ENCODE peak calls at places on chromosome 4, in five cellular contexts. One of them, this sample, is unnamed.

GRCh38 chr4:145531193-145531592 is 49.5 kb downstream of the SMAD1 start:
- DNase-seq in activated CD8-positive, alpha-beta memory T cell treated with anti-CD3 and anti-CD28 coated beads for 48 hours: no peak
- DNase-seq in progenitor cell of endocrine pancreas: no peak
- DNase-seq in ascending aorta: no peak
- DNase-seq in HFFc6: no peak
- DNase-seq in this sample: no peak

GRCh38 chr4:63526251-63526650 is 883.0 kb downstream of the TECRL start:
- DNase-seq in activated CD8-positive, alpha-beta memory T cell treated with anti-CD3 and anti-CD28 coated beads for 48 hours: no peak
- DNase-seq in progenitor cell of endocrine pancreas: no peak
- DNase-seq in ascending aorta: no peak
- DNase-seq in HFFc6: no peak
- DNase-seq in this sample: no peak

GRCh38 chr4:137278431-137278830 is 253.9 kb downstream of the PCDH18 start:
- DNase-seq in activated CD8-positive, alpha-beta memory T cell treated with anti-CD3 and anti-CD28 coated beads for 48 hours: no peak
- DNase-seq in progenitor cell of endocrine pancreas: no peak
- DNase-seq in ascending aorta: no peak
- DNase-seq in HFFc6: no peak
- DNase-seq in this sample: no peak

GRCh38 chr4:8317474-8317873 is 47.9 kb downstream of the HTRA3 start:
- DNase-seq in activated CD8-positive, alpha-beta memory T cell treated with anti-CD3 and anti-CD28 coated beads for 48 hours: no peak
- DNase-seq in progenitor cell of endocrine pancreas: no peak
- DNase-seq in ascending aorta: no peak
- DNase-seq in HFFc6: no peak
- DNase-seq in this sample: no peak

GRCh38 chr4:74088396-74088795 is 10.6 kb downstream of the CXCL2 start:
- DNase-seq in activated CD8-positive, alpha-beta memory T cell treated with anti-CD3 and anti-CD28 coated beads for 48 hours: no peak
- DNase-seq in progenitor cell of endocrine pancreas: no peak
- DNase-seq in ascending aorta: no peak
- DNase-seq in HFFc6: no peak
- DNase-seq in this sample: no peak

GRCh38 chr4:143531368-143531767 is 17.9 kb downstream of the SMARCA5 start:
- DNase-seq in activated CD8-positive, alpha-beta memory T cell treated with anti-CD3 and anti-CD28 coated beads for 48 hours: no peak
- DNase-seq in progenitor cell of endocrine pancreas: no peak
- DNase-seq in ascending aorta: no peak
- DNase-seq in HFFc6: no peak
- DNase-seq in this sample: no peak

GRCh38 chr4:98919996-98920395 is 8.9 kb downstream of the EIF4E start:
- DNase-seq in activated CD8-positive, alpha-beta memory T cell treated with anti-CD3 and anti-CD28 coated beads for 48 hours: no peak
- DNase-seq in progenitor cell of endocrine pancreas: no peak
- DNase-seq in ascending aorta: no peak
- DNase-seq in HFFc6: peak; percentile 28
- DNase-seq in this sample: no peak

GRCh38 chr4:2402053-2402452 is 16.4 kb downstream of the ZFYVE28 start:
- DNase-seq in activated CD8-positive, alpha-beta memory T cell treated with anti-CD3 and anti-CD28 coated beads for 48 hours: no peak
- DNase-seq in progenitor cell of endocrine pancreas: peak; percentile 46
- DNase-seq in ascending aorta: no peak
- DNase-seq in HFFc6: peak; percentile 24
- DNase-seq in this sample: no peak

GRCh38 chr4:69881173-69881773 is 21.3 kb upstream of the SULT1E1 start:
- DNase-seq in activated CD8-positive, alpha-beta memory T cell treated with anti-CD3 and anti-CD28 coated beads for 48 hours: no peak
- DNase-seq in progenitor cell of endocrine pancreas: no peak
- DNase-seq in ascending aorta: no peak
- DNase-seq in HFFc6: no peak
- DNase-seq in this sample: no peak

GRCh38 chr4:71614626-71615025 is 169.3 kb downstream of the GC start:
- DNase-seq in activated CD8-positive, alpha-beta memory T cell treated with anti-CD3 and anti-CD28 coated beads for 48 hours: no peak
- DNase-seq in progenitor cell of endocrine pancreas: no peak
- DNase-seq in ascending aorta: no peak
- DNase-seq in HFFc6: no peak
- DNase-seq in this sample: no peak

GRCh38 chr4:187558391-187558790 is 437.2 kb upstream of the ZFP42 start:
- DNase-seq in activated CD8-positive, alpha-beta memory T cell treated with anti-CD3 and anti-CD28 coated beads for 48 hours: no peak
- DNase-seq in progenitor cell of endocrine pancreas: no peak
- DNase-seq in ascending aorta: no peak
- DNase-seq in HFFc6: no peak
- DNase-seq in this sample: no peak

GRCh38 chr4:5256416-5256815 is 205.1 kb downstream of the STK32B start:
- DNase-seq in activated CD8-positive, alpha-beta memory T cell treated with anti-CD3 and anti-CD28 coated beads for 48 hours: no peak
- DNase-seq in progenitor cell of endocrine pancreas: no peak
- DNase-seq in ascending aorta: no peak
- DNase-seq in HFFc6: no peak
- DNase-seq in this sample: no peak

GRCh38 chr4:117577686-117578085 is 456.6 kb upstream of the NDST3 start:
- DNase-seq in activated CD8-positive, alpha-beta memory T cell treated with anti-CD3 and anti-CD28 coated beads for 48 hours: no peak
- DNase-seq in progenitor cell of endocrine pancreas: no peak
- DNase-seq in ascending aorta: no peak
- DNase-seq in HFFc6: no peak
- DNase-seq in this sample: no peak

GRCh38 chr4:42282081-42282901 is 115.0 kb upstream of the SHISA3 start:
- DNase-seq in activated CD8-positive, alpha-beta memory T cell treated with anti-CD3 and anti-CD28 coated beads for 48 hours: no peak
- DNase-seq in progenitor cell of endocrine pancreas: peak; percentile 31
- DNase-seq in ascending aorta: no peak
- DNase-seq in HFFc6: peak; percentile 40
- DNase-seq in this sample: no peak

GRCh38 chr4:61204353-61204752 is 4.2 kb downstream of the ADGRL3 start:
- DNase-seq in activated CD8-positive, alpha-beta memory T cell treated with anti-CD3 and anti-CD28 coated beads for 48 hours: no peak
- DNase-seq in progenitor cell of endocrine pancreas: no peak
- DNase-seq in ascending aorta: no peak
- DNase-seq in HFFc6: peak; percentile 2
- DNase-seq in this sample: no peak

GRCh38 chr4:118398226-118399090 is 45.7 kb upstream of the PRSS12 start:
- DNase-seq in activated CD8-positive, alpha-beta memory T cell treated with anti-CD3 and anti-CD28 coated beads for 48 hours: no peak
- DNase-seq in progenitor cell of endocrine pancreas: no peak
- DNase-seq in ascending aorta: no peak
- DNase-seq in HFFc6: no peak
- DNase-seq in this sample: no peak

GRCh38 chr4:127045872-127046271 is 586.9 kb upstream of the INTU start:
- DNase-seq in activated CD8-positive, alpha-beta memory T cell treated with anti-CD3 and anti-CD28 coated beads for 48 hours: no peak
- DNase-seq in progenitor cell of endocrine pancreas: no peak
- DNase-seq in ascending aorta: no peak
- DNase-seq in HFFc6: no peak
- DNase-seq in this sample: no peak

GRCh38 chr4:26525136-26525535 is 34.9 kb upstream of the CCKAR start:
- DNase-seq in activated CD8-positive, alpha-beta memory T cell treated with anti-CD3 and anti-CD28 coated beads for 48 hours: no peak
- DNase-seq in progenitor cell of endocrine pancreas: no peak
- DNase-seq in ascending aorta: no peak
- DNase-seq in HFFc6: no peak
- DNase-seq in this sample: no peak

GRCh38 chr4:20273793-20274192 is 22.1 kb downstream of the SLIT2 start:
- DNase-seq in activated CD8-positive, alpha-beta memory T cell treated with anti-CD3 and anti-CD28 coated beads for 48 hours: no peak
- DNase-seq in progenitor cell of endocrine pancreas: no peak
- DNase-seq in ascending aorta: peak; percentile 71
- DNase-seq in HFFc6: no peak
- DNase-seq in this sample: no peak

GRCh38 chr4:22454955-22455354 is 60.9 kb downstream of the ADGRA3 start:
- DNase-seq in activated CD8-positive, alpha-beta memory T cell treated with anti-CD3 and anti-CD28 coated beads for 48 hours: no peak
- DNase-seq in progenitor cell of endocrine pancreas: no peak
- DNase-seq in ascending aorta: no peak
- DNase-seq in HFFc6: no peak
- DNase-seq in this sample: no peak

GRCh38 chr4:15507679-15508078 is 38.0 kb downstream of the CC2D2A start:
- DNase-seq in activated CD8-positive, alpha-beta memory T cell treated with anti-CD3 and anti-CD28 coated beads for 48 hours: no peak
- DNase-seq in progenitor cell of endocrine pancreas: no peak
- DNase-seq in ascending aorta: no peak
- DNase-seq in HFFc6: no peak
- DNase-seq in this sample: no peak

GRCh38 chr4:67475155-67475554 is 70.1 kb downstream of the CENPC start:
- DNase-seq in activated CD8-positive, alpha-beta memory T cell treated with anti-CD3 and anti-CD28 coated beads for 48 hours: no peak
- DNase-seq in progenitor cell of endocrine pancreas: no peak
- DNase-seq in ascending aorta: no peak
- DNase-seq in HFFc6: no peak
- DNase-seq in this sample: no peak

GRCh38 chr4:127304356-127304755 is 328.4 kb upstream of the INTU start:
- DNase-seq in activated CD8-positive, alpha-beta memory T cell treated with anti-CD3 and anti-CD28 coated beads for 48 hours: no peak
- DNase-seq in progenitor cell of endocrine pancreas: no peak
- DNase-seq in ascending aorta: no peak
- DNase-seq in HFFc6: no peak
- DNase-seq in this sample: no peak

GRCh38 chr4:87005690-87006461 is 71.1 kb downstream of the AFF1 start:
- DNase-seq in activated CD8-positive, alpha-beta memory T cell treated with anti-CD3 and anti-CD28 coated beads for 48 hours: no peak
- DNase-seq in progenitor cell of endocrine pancreas: no peak
- DNase-seq in ascending aorta: peak; percentile 59
- DNase-seq in HFFc6: no peak
- DNase-seq in this sample: no peak

GRCh38 chr4:178633263-178633662 is 1191.0 kb upstream of the AGA start:
- DNase-seq in activated CD8-positive, alpha-beta memory T cell treated with anti-CD3 and anti-CD28 coated beads for 48 hours: no peak
- DNase-seq in progenitor cell of endocrine pancreas: no peak
- DNase-seq in ascending aorta: no peak
- DNase-seq in HFFc6: no peak
- DNase-seq in this sample: no peak

GRCh38 chr4:183721207-183722081 is 62.4 kb downstream of the TRAPPC11 start:
- DNase-seq in activated CD8-positive, alpha-beta memory T cell treated with anti-CD3 and anti-CD28 coated beads for 48 hours: no peak
- DNase-seq in progenitor cell of endocrine pancreas: no peak
- DNase-seq in ascending aorta: no peak
- DNase-seq in HFFc6: no peak
- DNase-seq in this sample: no peak

GRCh38 chr4:76377922-76378321 is 43.0 kb downstream of the CCDC158 start:
- DNase-seq in activated CD8-positive, alpha-beta memory T cell treated with anti-CD3 and anti-CD28 coated beads for 48 hours: no peak
- DNase-seq in progenitor cell of endocrine pancreas: peak; percentile 22
- DNase-seq in ascending aorta: no peak
- DNase-seq in HFFc6: no peak
- DNase-seq in this sample: no peak

GRCh38 chr4:86451560-86452322 is 91.9 kb upstream of the MAPK10 start:
- DNase-seq in activated CD8-positive, alpha-beta memory T cell treated with anti-CD3 and anti-CD28 coated beads for 48 hours: no peak
- DNase-seq in progenitor cell of endocrine pancreas: no peak
- DNase-seq in ascending aorta: no peak
- DNase-seq in HFFc6: no peak
- DNase-seq in this sample: no peak

GRCh38 chr4:182929296-182929695 is 12.1 kb upstream of the DCTD start:
- DNase-seq in activated CD8-positive, alpha-beta memory T cell treated with anti-CD3 and anti-CD28 coated beads for 48 hours: no peak
- DNase-seq in progenitor cell of endocrine pancreas: no peak
- DNase-seq in ascending aorta: no peak
- DNase-seq in HFFc6: peak; percentile 94
- DNase-seq in this sample: no peak

GRCh38 chr4:183675625-183676024 is 16.5 kb downstream of the TRAPPC11 start:
- DNase-seq in activated CD8-positive, alpha-beta memory T cell treated with anti-CD3 and anti-CD28 coated beads for 48 hours: no peak
- DNase-seq in progenitor cell of endocrine pancreas: no peak
- DNase-seq in ascending aorta: no peak
- DNase-seq in HFFc6: no peak
- DNase-seq in this sample: no peak

GRCh38 chr4:145720656-145721055 is 40.7 kb downstream of the C4orf51 start:
- DNase-seq in activated CD8-positive, alpha-beta memory T cell treated with anti-CD3 and anti-CD28 coated beads for 48 hours: no peak
- DNase-seq in progenitor cell of endocrine pancreas: no peak
- DNase-seq in ascending aorta: no peak
- DNase-seq in HFFc6: no peak
- DNase-seq in this sample: no peak